ENCODE peak calls at places on chromosomes 3 and 15, in four cellular contexts. One of them, this sample, is unnamed. For H3K4me1, the result is how much of the 10 kb centered on the place peaks cover.

GRCh38 chr3:147392083-147392916 is 14.0 kb downstream of the ZIC4 start:
- DNase-seq in SK-N-SH: peak
- DNase-seq in neuronal stem cell: peak
- DNase-seq in GM23338: peak
- DNase-seq in this sample: peak

GRCh38 chr3:67357610-67358458 is 296.6 kb downstream of the SUCLG2 start:
- DNase-seq in SK-N-SH: peak
- DNase-seq in GM23338: peak
- DNase-seq in neuronal stem cell: peak
- DNase-seq in this sample: no peak

GRCh38 chr3:190568036-190568435 is 54.2 kb downstream of the IL1RAP start:
- DNase-seq in GM23338: no peak
- DNase-seq in SK-N-SH: no peak
- DNase-seq in neuronal stem cell: no peak
- DNase-seq in this sample: no peak

GRCh38 chr3:81760215-81760614 is 1.2 kb downstream of the GBE1 start:
- DNase-seq in neuronal stem cell: no peak
- DNase-seq in GM23338: no peak
- DNase-seq in SK-N-SH: no peak
- DNase-seq in this sample: no peak

GRCh38 chr3:34020761-34021635 is 222.6 kb downstream of the PDCD6IP start:
- DNase-seq in SK-N-SH: no peak
- DNase-seq in GM23338: no peak
- DNase-seq in neuronal stem cell: no peak
- DNase-seq in this sample: no peak

GRCh38 chr3:185822221-185822956 is 2.5 kb downstream of the IGF2BP2 start:
- DNase-seq in neuronal stem cell: no peak
- DNase-seq in SK-N-SH: no peak
- DNase-seq in GM23338: no peak
- DNase-seq in this sample: no peak

GRCh38 chr3:109900774-109901173 is 563.4 kb upstream of the DPPA4 start:
- DNase-seq in neuronal stem cell: no peak
- DNase-seq in SK-N-SH: no peak
- DNase-seq in GM23338: no peak
- DNase-seq in this sample: no peak

GRCh38 chr15:64642875-64643274 is 132.5 kb downstream of the RBPMS2 start:
- DNase-seq in GM23338: no peak
- DNase-seq in SK-N-SH: no peak
- DNase-seq in neuronal stem cell: no peak
- DNase-seq in this sample: no peak

GRCh38 chr15:35078221-35078915 is 6.7 kb downstream of the NANOGP8 start:
- DNase-seq in SK-N-SH: peak
- DNase-seq in neuronal stem cell: peak
- DNase-seq in GM23338: peak
- DNase-seq in this sample: no peak

GRCh38 chr3:27666277-27666676 is 55.8 kb downstream of the EOMES start:
- DNase-seq in SK-N-SH: no peak
- DNase-seq in GM23338: peak
- DNase-seq in neuronal stem cell: peak
- DNase-seq in this sample: no peak

GRCh38 chr3:99808163-99808794 is 9.4 kb upstream of the CMSS1 start:
- DNase-seq in SK-N-SH: peak
- DNase-seq in neuronal stem cell: peak
- DNase-seq in GM23338: peak
- DNase-seq in this sample: no peak

GRCh38 chr15:80640546-80641121 is 54.5 kb upstream of the ABHD17C start:
- DNase-seq in neuronal stem cell: no peak
- DNase-seq in GM23338: no peak
- DNase-seq in SK-N-SH: no peak
- DNase-seq in this sample: no peak

DNA sequence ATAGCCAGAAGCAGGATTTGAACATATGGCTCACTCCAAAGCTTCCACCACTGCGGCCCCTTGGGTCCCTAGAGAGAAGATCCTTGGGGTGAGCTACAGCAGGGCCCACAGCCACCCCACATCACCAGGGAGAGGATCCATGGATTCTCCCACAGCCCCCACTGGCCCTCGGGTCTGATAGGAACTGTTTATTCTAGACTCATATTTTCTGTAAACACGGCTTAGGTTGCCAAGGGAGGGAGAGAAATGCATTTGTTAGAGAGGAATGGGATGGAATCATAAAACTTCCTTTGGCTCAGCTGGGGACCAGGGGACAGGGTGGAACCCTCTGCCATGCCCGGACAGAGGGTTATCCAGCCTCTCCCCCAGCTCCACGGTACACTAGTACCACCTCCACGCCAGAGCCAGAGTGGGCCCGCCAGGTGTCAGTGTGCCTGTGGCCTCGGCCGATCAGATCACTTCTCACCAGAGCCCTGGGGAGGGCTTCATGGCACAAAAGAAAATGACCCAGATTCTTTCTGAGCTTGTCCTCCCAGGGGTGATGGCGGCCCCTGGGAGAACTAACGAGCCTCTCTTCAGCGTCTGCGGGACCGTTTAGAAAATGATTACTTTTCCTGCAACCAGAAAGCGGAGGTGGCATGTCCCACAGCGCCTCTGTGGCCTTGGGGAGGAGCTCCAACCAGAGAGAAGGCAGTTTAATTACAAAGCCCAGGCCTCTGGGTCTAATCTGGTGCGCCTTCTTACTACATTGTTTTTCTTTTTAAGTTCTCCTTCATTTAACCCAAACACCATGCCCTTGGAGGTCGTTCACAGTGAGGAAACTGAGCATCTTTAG is 33.7 kb downstream of the ADCY5 start:
- DNase-seq in GM23338: no peak
- DNase-seq in neuronal stem cell: no peak
- DNase-seq in SK-N-SH: no peak
- DNase-seq in this sample: no peak
- H3K27ac ChIP-seq in GM23338: no peak
- H3K27ac ChIP-seq in neuronal stem cell: no peak
- H3K27ac ChIP-seq in SK-N-SH: no peak
- H3K27ac ChIP-seq in this sample: peak

GRCh38 chr3:4824948-4825325 is 154.3 kb upstream of the BHLHE40 start:
- DNase-seq in SK-N-SH: no peak
- DNase-seq in neuronal stem cell: no peak
- DNase-seq in GM23338: no peak
- DNase-seq in this sample: no peak

GRCh38 chr3:4823986-4824947 is 155.0 kb upstream of the BHLHE40 start:
- DNase-seq in GM23338: no peak
- DNase-seq in neuronal stem cell: no peak
- DNase-seq in SK-N-SH: no peak
- DNase-seq in this sample: no peak

GRCh38 chr3:4826237-4827100 is 152.8 kb upstream of the BHLHE40 start:
- DNase-seq in SK-N-SH: no peak
- DNase-seq in GM23338: no peak
- DNase-seq in neuronal stem cell: no peak
- DNase-seq in this sample: peak

GRCh38 chr3:4827767-4828166 is 151.5 kb upstream of the BHLHE40 start:
- DNase-seq in neuronal stem cell: no peak
- DNase-seq in SK-N-SH: no peak
- DNase-seq in GM23338: no peak
- DNase-seq in this sample: no peak

GRCh38 chr3:4825572-4826236 is 153.5 kb upstream of the BHLHE40 start:
- DNase-seq in SK-N-SH: no peak
- DNase-seq in neuronal stem cell: no peak
- DNase-seq in GM23338: no peak
- DNase-seq in this sample: peak
- H3K4me1 ChIP-seq in SK-N-SH: under half
- H3K4me1 ChIP-seq in neuronal stem cell: under half
- H3K4me1 ChIP-seq in GM23338: under half
- H3K4me1 ChIP-seq in this sample: under half

GRCh38 chr15:59344311-59344710 is 28.4 kb downstream of the MYO1E start:
- DNase-seq in GM23338: no peak
- DNase-seq in SK-N-SH: no peak
- DNase-seq in neuronal stem cell: no peak
- DNase-seq in this sample: no peak

GRCh38 chr15:59340325-59340724 is 32.3 kb downstream of the MYO1E start:
- DNase-seq in GM23338: no peak
- DNase-seq in SK-N-SH: no peak
- DNase-seq in neuronal stem cell: no peak
- DNase-seq in this sample: no peak

GRCh38 chr15:59335197-59335786 is 37.4 kb downstream of the MYO1E start:
- DNase-seq in SK-N-SH: no peak
- DNase-seq in GM23338: no peak
- DNase-seq in neuronal stem cell: no peak
- DNase-seq in this sample: no peak

GRCh38 chr15:59338414-59338813 is 34.3 kb downstream of the MYO1E start:
- DNase-seq in SK-N-SH: no peak
- DNase-seq in GM23338: no peak
- DNase-seq in neuronal stem cell: no peak
- DNase-seq in this sample: no peak

DNA sequence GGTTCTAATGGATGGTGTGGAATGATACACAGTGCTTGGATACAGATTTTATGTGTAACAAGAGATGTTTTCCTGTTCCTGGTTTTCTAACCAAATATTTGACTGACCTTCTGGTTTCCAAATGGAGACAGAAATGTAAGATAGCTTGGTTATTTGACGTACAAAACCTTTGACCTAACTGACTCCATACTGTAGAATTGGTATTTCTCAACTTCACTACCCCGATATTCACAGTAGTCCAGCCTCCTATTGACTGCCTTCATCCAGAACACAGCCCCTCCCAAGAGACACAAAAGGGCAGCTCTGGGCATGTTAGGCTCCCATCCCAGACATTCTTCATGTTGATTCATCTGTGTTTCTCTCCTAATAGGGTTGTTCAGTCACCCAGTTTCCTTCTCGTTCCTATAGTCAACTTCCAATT is 33.4 kb downstream of the MYO1E start:
- DNase-seq in neuronal stem cell: no peak
- DNase-seq in GM23338: no peak
- DNase-seq in SK-N-SH: no peak
- DNase-seq in this sample: no peak
- H3K27ac ChIP-seq in neuronal stem cell: no peak
- H3K27ac ChIP-seq in GM23338: no peak
- H3K27ac ChIP-seq in SK-N-SH: no peak
- H3K27ac ChIP-seq in this sample: no peak

GRCh38 chr3:128734523-128735189 is 8.7 kb downstream of the RAB7A start:
- DNase-seq in neuronal stem cell: no peak
- DNase-seq in GM23338: no peak
- DNase-seq in SK-N-SH: no peak
- DNase-seq in this sample: no peak
- H3K4me1 ChIP-seq in neuronal stem cell: under half
- H3K4me1 ChIP-seq in GM23338: under half
- H3K4me1 ChIP-seq in SK-N-SH: under half
- H3K4me1 ChIP-seq in this sample: under half

DNA sequence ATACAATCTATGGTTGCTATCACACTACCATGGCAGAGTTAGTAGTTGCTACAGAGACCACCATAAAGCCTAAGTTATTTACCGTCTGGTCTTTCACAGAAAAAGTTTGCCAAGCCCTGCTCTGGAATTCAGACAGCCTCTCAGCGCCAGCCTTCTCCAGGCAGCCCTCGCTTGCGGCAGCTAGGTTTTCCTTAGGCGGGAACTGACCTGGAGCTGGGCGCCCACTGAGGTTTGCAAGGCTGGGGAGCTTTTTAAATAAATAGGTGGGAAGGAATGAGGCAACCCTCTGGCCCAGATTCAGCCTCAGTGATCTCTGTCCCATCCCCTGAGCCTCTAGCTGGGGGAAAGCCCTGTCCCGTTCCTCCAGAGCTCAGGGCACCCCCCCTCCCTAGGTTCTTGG is 1.2 kb downstream of the CTSH start:
- DNase-seq in neuronal stem cell: no peak
- DNase-seq in GM23338: peak
- DNase-seq in SK-N-SH: no peak
- DNase-seq in this sample: no peak
- H3K27ac ChIP-seq in neuronal stem cell: no peak
- H3K27ac ChIP-seq in GM23338: no peak
- H3K27ac ChIP-seq in SK-N-SH: no peak
- H3K27ac ChIP-seq in this sample: peak